ENCODE peak calls at places on chromosomes 2 and 18, in six cellular contexts. H is fibroblast of pulmonary artery, V is tibial artery, B is fibroblast of mammary gland, G is GM12865, Q is cardiac fibroblast. P is an unnamed sample.
A peak's percentile ranks its signal among the peaks of the same experiment; 100 is the strongest.

GRCh38 chr18:57581301-57581934 is 5.1 kb downstream of the FECH start:
- DNase-seq in H (no peak), G (peak; percentile 72), V (peak; percentile 41), B (no peak), Q (no peak), P (peak; percentile 50)

GRCh38 chr2:190809876-190810525 is 70.6 kb upstream of the GLS start:
- DNase-seq in G (no peak), Q (no peak), B (no peak), V (no peak), H (no peak), P (no peak)

GRCh38 chr2:1638281-1638860 is 105.9 kb downstream of the PXDN start:
- DNase-seq in Q (no peak), H (no peak), V (no peak), G (no peak), B (no peak), P (no peak)

GRCh38 chr2:54372361-54372760 is 83.8 kb upstream of the SPTBN1 start:
- DNase-seq in V (no peak), Q (no peak), H (no peak), B (no peak), G (no peak), P (no peak)

GRCh38 chr2:240921319-240922233 is 15.4 kb downstream of the CROCC2 start:
- DNase-seq in G (no peak), V (peak; percentile 76), Q (peak; percentile 94), H (peak; percentile 91), B (peak; percentile 96), P (no peak)

GRCh38 chr2:75548036-75548573 is 12.6 kb downstream of the EVA1A start:
- DNase-seq in V (no peak), Q (no peak), G (peak; percentile 29), H (no peak), B (no peak), P (no peak)

GRCh38 chr2:156175946-156176345 is 156.6 kb downstream of the NR4A2 start:
- DNase-seq in V (no peak), B (no peak), Q (no peak), G (no peak), H (no peak), P (no peak)

GRCh38 chr2:17878222-17879136 is at the start of gene KCNS3:
- DNase-seq in Q (peak; percentile 23), H (peak; percentile 3), G (peak; percentile 11), B (peak; percentile 2), V (peak; percentile 34), P (no peak)

GRCh38 chr2:231037202-231037730 is at the start of gene C2orf72:
- DNase-seq in Q (no peak), V (no peak), H (no peak), G (no peak), B (no peak), P (no peak)

GRCh38 chr2:231947694-231948093 is 13.8 kb upstream of the DIS3L2 start:
- DNase-seq in Q (no peak), B (no peak), G (no peak), H (no peak), V (no peak), P (no peak)

GRCh38 chr2:172739651-172740050 is 4.0 kb downstream of the RAPGEF4 start:
- DNase-seq in B (no peak), Q (no peak), V (no peak), G (no peak), H (no peak), P (no peak)

GRCh38 chr2:172735646-172736418 is at the start of gene RAPGEF4:
- DNase-seq in V (no peak), Q (no peak), H (no peak), B (no peak), G (no peak), P (no peak)

GRCh38 chr2:172740871-172741270 is 5.2 kb downstream of the RAPGEF4 start:
- DNase-seq in B (no peak), V (no peak), Q (no peak), G (no peak), H (no peak), P (no peak)

GRCh38 chr2:172734711-172735645 is 667 bp upstream of the RAPGEF4 start:
- DNase-seq in V (no peak), Q (peak; percentile 2), H (no peak), B (no peak), G (no peak), P (no peak)

DNA sequence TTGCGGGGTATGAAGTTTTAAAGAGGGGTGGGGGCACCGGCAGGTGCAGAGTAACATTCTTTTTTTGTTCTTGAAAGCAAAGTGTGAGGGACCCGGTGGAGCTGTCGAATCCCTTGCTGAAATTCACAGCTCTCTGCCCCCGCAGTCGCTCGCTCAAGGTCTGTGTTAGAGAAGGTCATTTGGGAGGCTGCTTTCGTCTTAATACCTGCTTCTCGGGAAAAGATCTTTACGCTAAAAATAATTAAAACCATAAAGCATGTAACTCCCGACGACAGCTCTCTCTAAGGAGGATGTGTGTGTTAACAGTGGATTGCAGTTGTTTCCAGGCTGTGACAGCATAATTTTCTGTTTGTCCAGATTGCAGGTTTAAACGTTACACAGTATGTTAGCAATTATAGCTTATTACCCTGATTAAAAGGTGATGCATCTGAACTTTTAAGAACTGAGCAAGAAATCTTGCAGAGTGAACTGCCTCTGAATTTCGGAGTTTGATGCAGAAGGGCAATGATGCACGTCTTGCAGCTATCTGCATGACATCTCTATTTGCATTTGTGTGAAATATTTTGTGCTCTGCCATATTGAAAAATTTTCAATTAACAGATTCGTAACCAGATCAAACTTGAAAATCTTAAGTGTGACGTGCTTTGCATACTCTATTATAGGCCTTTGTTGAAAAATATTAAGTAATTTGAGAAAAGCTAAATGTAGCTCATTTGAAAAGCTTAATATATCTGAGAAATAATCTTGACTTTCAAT is 952 bp downstream of the RAPGEF4 start:
- DNase-seq in V (no peak), B (no peak), G (no peak), H (no peak), Q (no peak), P (no peak)
- H3K4me3 ChIP-seq in V (peak overlapping the region; percentile 56), B (no peak overlapping the region), G (no peak overlapping the region), H (no peak overlapping the region), Q (no peak overlapping the region), P (no peak overlapping the region)

DNA sequence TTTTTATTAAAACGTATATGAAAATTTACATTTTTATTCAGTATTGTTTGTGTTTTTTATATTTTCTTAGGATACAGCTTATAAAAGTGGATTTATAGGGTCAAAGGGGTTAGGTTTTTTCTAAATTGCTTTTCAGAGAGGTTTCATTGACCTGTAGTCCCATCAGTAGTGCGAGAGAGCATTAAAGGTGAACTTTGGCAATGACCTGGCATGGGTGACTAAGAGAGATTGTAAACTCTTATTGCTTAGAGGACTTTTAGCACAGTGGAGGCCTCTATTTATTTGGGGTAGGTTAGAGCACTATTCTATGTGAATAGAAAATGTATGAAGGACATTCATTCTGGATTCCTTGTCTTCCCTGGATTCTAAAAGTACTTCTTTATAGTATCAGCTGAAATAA is 16.0 kb upstream of the TNP1 start:
- DNase-seq in Q (no peak), B (no peak), G (no peak), H (no peak), V (no peak), P (no peak)
- H3K4me3 ChIP-seq in Q (no peak overlapping the region), B (no peak overlapping the region), G (no peak overlapping the region), H (no peak overlapping the region), V (no peak overlapping the region), P (no peak overlapping the region)

GRCh38 chr2:76737607-76738006 is 784.6 kb downstream of the LRRTM4 start:
- DNase-seq in Q (no peak), H (no peak), G (no peak), B (no peak), V (no peak), P (no peak)
- H3K4me3 ChIP-seq in Q (no peak overlapping the region), H (no peak overlapping the region), G (no peak overlapping the region), B (no peak overlapping the region), V (no peak overlapping the region), P (no peak overlapping the region)

DNA sequence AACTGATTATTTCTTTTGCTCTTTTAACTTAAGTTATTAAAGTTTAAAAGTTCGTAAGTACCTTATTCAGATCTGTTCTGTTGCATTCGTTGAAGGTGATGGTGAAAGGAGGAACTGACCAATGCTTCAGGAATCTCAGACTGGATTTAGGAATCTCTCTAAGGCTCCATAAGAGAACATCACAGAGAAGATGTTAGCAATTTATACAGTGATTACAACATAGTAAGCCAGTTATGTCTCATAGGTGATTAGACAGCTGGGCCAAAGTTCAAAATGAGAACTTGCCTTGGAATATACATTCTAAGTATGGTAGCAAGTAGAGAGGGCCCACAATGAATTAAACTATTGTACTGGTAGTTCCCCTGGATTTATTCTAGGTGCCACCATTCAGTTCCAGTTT is 3.2 kb downstream of the MARS2 start:
- DNase-seq in H (peak; percentile 76), B (peak; percentile 82), G (no peak), Q (peak; percentile 63), V (no peak), P (no peak)
- H3K4me3 ChIP-seq in H (no peak overlapping the region), B (peak overlapping the region; percentile 79), G (peak overlapping the region; percentile 83), Q (no peak overlapping the region), V (no peak overlapping the region), P (no peak overlapping the region)

GRCh38 chr18:23138470-23138869 is 3.2 kb downstream of the CABLES1 start:
- DNase-seq in Q (no peak), B (no peak), H (no peak), V (no peak), G (no peak), P (no peak)
- H3K4me3 ChIP-seq in Q (no peak overlapping the region), B (no peak overlapping the region), H (no peak overlapping the region), V (no peak overlapping the region), G (no peak overlapping the region), P (no peak overlapping the region)

DNA sequence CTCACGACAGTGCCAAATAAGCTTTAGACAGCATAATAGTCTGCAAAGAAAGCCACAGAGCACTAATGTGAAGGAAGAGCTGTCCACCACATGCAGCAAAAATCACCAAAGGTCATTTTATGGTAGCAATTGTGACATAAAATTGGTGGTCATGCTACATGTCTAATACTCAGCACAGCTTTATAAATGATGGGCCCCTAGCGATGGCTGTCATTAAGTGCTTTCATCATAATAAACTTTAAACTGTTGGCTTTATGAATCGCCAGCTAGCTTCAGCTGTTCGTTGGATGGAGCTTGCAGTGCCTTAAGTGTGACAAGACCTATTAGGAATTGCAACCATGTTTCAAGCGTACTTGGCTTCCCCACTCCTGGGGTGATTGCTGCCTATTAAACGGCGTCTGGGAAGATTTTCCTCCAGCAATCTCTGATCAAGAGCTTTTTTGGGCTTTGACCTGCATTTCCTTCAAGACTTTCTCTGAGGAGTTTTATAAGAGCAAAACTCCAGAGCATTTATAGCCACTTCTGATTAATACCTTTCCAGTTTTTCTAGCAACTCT is 164.5 kb upstream of the SIX3 start:
- DNase-seq in G (no peak), B (no peak), Q (no peak), V (no peak), H (no peak), P (no peak)
- H3K4me3 ChIP-seq in G (no peak overlapping the region), B (no peak overlapping the region), Q (no peak overlapping the region), V (no peak overlapping the region), H (no peak overlapping the region), P (no peak overlapping the region)

GRCh38 chr2:127094509-127095366 is 12.2 kb downstream of the BIN1 start:
- DNase-seq in Q (peak; percentile 33), H (no peak), G (no peak), V (no peak), B (no peak), P (no peak)
- H3K4me3 ChIP-seq in Q (no peak overlapping the region), H (no peak overlapping the region), G (no peak overlapping the region), V (peak overlapping the region; percentile 13), B (no peak overlapping the region), P (no peak overlapping the region)

GRCh38 chr2:37325625-37326071 is 1.0 kb upstream of the PRKD3 start:
- DNase-seq in H (no peak), Q (no peak), V (no peak), B (peak; percentile 12), G (no peak), P (no peak)
- H3K4me3 ChIP-seq in H (peak overlapping the region; percentile 77), Q (peak overlapping the region; percentile 67), V (peak overlapping the region; percentile 83), B (peak overlapping the region; percentile 76), G (peak overlapping the region; percentile 50), P (no peak overlapping the region)